ENCODE peak calls at places on chromosomes 7 and 10, in ten cellular contexts. One of them, this sample, is unnamed.

GRCh38 chr10:44801383-44802327 is 109.5 kb upstream of the TMEM72 start:
- DNase-seq in stimulated activated CD8-positive, alpha-beta memory T cell treated with anti-CD3 and anti-CD28 coated beads, Interleukin-12 subunit alpha, Interleukin-12 subunit beta, amount 100 ng/mL, for 1 hour: no peak
- DNase-seq in stimulated activated CD4-positive, alpha-beta T cell treated with anti-CD3 and anti-CD28 coated beads, Interleukin-1b, Interleukin-23, amount 100 ng/mL, for 4 hours: no peak
- DNase-seq in progenitor cell of endocrine pancreas: no peak
- DNase-seq in GM23248: peak; percentile 67
- DNase-seq in psoas muscle: peak; percentile 61
- DNase-seq in AG04450: peak; percentile 82
- DNase-seq in chondrocyte: no peak
- DNase-seq in activated CD8-positive, alpha-beta memory T cell treated with anti-CD3 and anti-CD28 coated beads for 1 hour: no peak
- DNase-seq in neural crest cell: no peak
- DNase-seq in this sample: no peak

GRCh38 chr10:133199488-133199885 is 30.5 kb upstream of the UTF1 start:
- DNase-seq in GM23248: no peak
- DNase-seq in progenitor cell of endocrine pancreas: no peak
- DNase-seq in stimulated activated CD4-positive, alpha-beta T cell treated with anti-CD3 and anti-CD28 coated beads, Interleukin-1b, Interleukin-23, amount 100 ng/mL, for 4 hours: no peak
- DNase-seq in chondrocyte: peak; percentile 65
- DNase-seq in activated CD8-positive, alpha-beta memory T cell treated with anti-CD3 and anti-CD28 coated beads for 1 hour: no peak
- DNase-seq in psoas muscle: no peak
- DNase-seq in stimulated activated CD8-positive, alpha-beta memory T cell treated with anti-CD3 and anti-CD28 coated beads, Interleukin-12 subunit alpha, Interleukin-12 subunit beta, amount 100 ng/mL, for 1 hour: no peak
- DNase-seq in AG04450: no peak
- DNase-seq in neural crest cell: no peak
- DNase-seq in this sample: no peak

GRCh38 chr7:151858456-151858855 is 18.5 kb downstream of the PRKAG2 start:
- DNase-seq in stimulated activated CD8-positive, alpha-beta memory T cell treated with anti-CD3 and anti-CD28 coated beads, Interleukin-12 subunit alpha, Interleukin-12 subunit beta, amount 100 ng/mL, for 1 hour: no peak
- DNase-seq in activated CD8-positive, alpha-beta memory T cell treated with anti-CD3 and anti-CD28 coated beads for 1 hour: no peak
- DNase-seq in progenitor cell of endocrine pancreas: no peak
- DNase-seq in chondrocyte: peak; percentile 55
- DNase-seq in GM23248: no peak
- DNase-seq in stimulated activated CD4-positive, alpha-beta T cell treated with anti-CD3 and anti-CD28 coated beads, Interleukin-1b, Interleukin-23, amount 100 ng/mL, for 4 hours: no peak
- DNase-seq in psoas muscle: no peak
- DNase-seq in neural crest cell: no peak
- DNase-seq in AG04450: no peak
- DNase-seq in this sample: no peak

GRCh38 chr10:25575343-25575742 is 358.7 kb upstream of the MYO3A start:
- DNase-seq in stimulated activated CD4-positive, alpha-beta T cell treated with anti-CD3 and anti-CD28 coated beads, Interleukin-1b, Interleukin-23, amount 100 ng/mL, for 4 hours: no peak
- DNase-seq in chondrocyte: no peak
- DNase-seq in AG04450: no peak
- DNase-seq in psoas muscle: no peak
- DNase-seq in progenitor cell of endocrine pancreas: no peak
- DNase-seq in neural crest cell: no peak
- DNase-seq in activated CD8-positive, alpha-beta memory T cell treated with anti-CD3 and anti-CD28 coated beads for 1 hour: no peak
- DNase-seq in GM23248: no peak
- DNase-seq in stimulated activated CD8-positive, alpha-beta memory T cell treated with anti-CD3 and anti-CD28 coated beads, Interleukin-12 subunit alpha, Interleukin-12 subunit beta, amount 100 ng/mL, for 1 hour: no peak
- DNase-seq in this sample: no peak

GRCh38 chr10:112379635-112380296 is 5.8 kb downstream of the ACSL5 start:
- DNase-seq in neural crest cell: no peak
- DNase-seq in progenitor cell of endocrine pancreas: no peak
- DNase-seq in psoas muscle: no peak
- DNase-seq in stimulated activated CD8-positive, alpha-beta memory T cell treated with anti-CD3 and anti-CD28 coated beads, Interleukin-12 subunit alpha, Interleukin-12 subunit beta, amount 100 ng/mL, for 1 hour: no peak
- DNase-seq in GM23248: peak; percentile 43
- DNase-seq in chondrocyte: no peak
- DNase-seq in activated CD8-positive, alpha-beta memory T cell treated with anti-CD3 and anti-CD28 coated beads for 1 hour: no peak
- DNase-seq in stimulated activated CD4-positive, alpha-beta T cell treated with anti-CD3 and anti-CD28 coated beads, Interleukin-1b, Interleukin-23, amount 100 ng/mL, for 4 hours: no peak
- DNase-seq in AG04450: no peak
- DNase-seq in this sample: no peak

GRCh38 chr10:123567984-123568745 is 98.0 kb upstream of the GPR26 start:
- DNase-seq in activated CD8-positive, alpha-beta memory T cell treated with anti-CD3 and anti-CD28 coated beads for 1 hour: no peak
- DNase-seq in GM23248: no peak
- DNase-seq in progenitor cell of endocrine pancreas: no peak
- DNase-seq in neural crest cell: no peak
- DNase-seq in stimulated activated CD8-positive, alpha-beta memory T cell treated with anti-CD3 and anti-CD28 coated beads, Interleukin-12 subunit alpha, Interleukin-12 subunit beta, amount 100 ng/mL, for 1 hour: no peak
- DNase-seq in AG04450: no peak
- DNase-seq in chondrocyte: no peak
- DNase-seq in psoas muscle: no peak
- DNase-seq in stimulated activated CD4-positive, alpha-beta T cell treated with anti-CD3 and anti-CD28 coated beads, Interleukin-1b, Interleukin-23, amount 100 ng/mL, for 4 hours: no peak
- DNase-seq in this sample: no peak

GRCh38 chr7:133196872-133197612 is 55.8 kb upstream of the EXOC4 start:
- DNase-seq in AG04450: no peak
- DNase-seq in progenitor cell of endocrine pancreas: no peak
- DNase-seq in GM23248: no peak
- DNase-seq in psoas muscle: no peak
- DNase-seq in stimulated activated CD8-positive, alpha-beta memory T cell treated with anti-CD3 and anti-CD28 coated beads, Interleukin-12 subunit alpha, Interleukin-12 subunit beta, amount 100 ng/mL, for 1 hour: no peak
- DNase-seq in stimulated activated CD4-positive, alpha-beta T cell treated with anti-CD3 and anti-CD28 coated beads, Interleukin-1b, Interleukin-23, amount 100 ng/mL, for 4 hours: no peak
- DNase-seq in neural crest cell: no peak
- DNase-seq in activated CD8-positive, alpha-beta memory T cell treated with anti-CD3 and anti-CD28 coated beads for 1 hour: no peak
- DNase-seq in chondrocyte: no peak
- DNase-seq in this sample: no peak

GRCh38 chr7:158720107-158720506 is 15.5 kb upstream of the NCAPG2 start:
- DNase-seq in neural crest cell: no peak
- DNase-seq in GM23248: no peak
- DNase-seq in progenitor cell of endocrine pancreas: no peak
- DNase-seq in stimulated activated CD4-positive, alpha-beta T cell treated with anti-CD3 and anti-CD28 coated beads, Interleukin-1b, Interleukin-23, amount 100 ng/mL, for 4 hours: no peak
- DNase-seq in activated CD8-positive, alpha-beta memory T cell treated with anti-CD3 and anti-CD28 coated beads for 1 hour: no peak
- DNase-seq in stimulated activated CD8-positive, alpha-beta memory T cell treated with anti-CD3 and anti-CD28 coated beads, Interleukin-12 subunit alpha, Interleukin-12 subunit beta, amount 100 ng/mL, for 1 hour: no peak
- DNase-seq in chondrocyte: no peak
- DNase-seq in AG04450: no peak
- DNase-seq in psoas muscle: no peak
- DNase-seq in this sample: no peak

GRCh38 chr10:35259769-35260397 is 76.4 kb upstream of the CCNY start:
- DNase-seq in chondrocyte: no peak
- DNase-seq in GM23248: peak; percentile 97
- DNase-seq in neural crest cell: no peak
- DNase-seq in progenitor cell of endocrine pancreas: no peak
- DNase-seq in activated CD8-positive, alpha-beta memory T cell treated with anti-CD3 and anti-CD28 coated beads for 1 hour: no peak
- DNase-seq in AG04450: peak; percentile 87
- DNase-seq in stimulated activated CD8-positive, alpha-beta memory T cell treated with anti-CD3 and anti-CD28 coated beads, Interleukin-12 subunit alpha, Interleukin-12 subunit beta, amount 100 ng/mL, for 1 hour: no peak
- DNase-seq in stimulated activated CD4-positive, alpha-beta T cell treated with anti-CD3 and anti-CD28 coated beads, Interleukin-1b, Interleukin-23, amount 100 ng/mL, for 4 hours: no peak
- DNase-seq in psoas muscle: no peak
- DNase-seq in this sample: no peak

GRCh38 chr10:22554481-22555182 is 159.7 kb downstream of the PIP4K2A start:
- DNase-seq in chondrocyte: no peak
- DNase-seq in stimulated activated CD8-positive, alpha-beta memory T cell treated with anti-CD3 and anti-CD28 coated beads, Interleukin-12 subunit alpha, Interleukin-12 subunit beta, amount 100 ng/mL, for 1 hour: no peak
- DNase-seq in neural crest cell: peak; percentile 25
- DNase-seq in activated CD8-positive, alpha-beta memory T cell treated with anti-CD3 and anti-CD28 coated beads for 1 hour: no peak
- DNase-seq in AG04450: peak; percentile 68
- DNase-seq in progenitor cell of endocrine pancreas: peak; percentile 31
- DNase-seq in stimulated activated CD4-positive, alpha-beta T cell treated with anti-CD3 and anti-CD28 coated beads, Interleukin-1b, Interleukin-23, amount 100 ng/mL, for 4 hours: no peak
- DNase-seq in GM23248: peak; percentile 81
- DNase-seq in psoas muscle: peak; percentile 59
- DNase-seq in this sample: no peak

GRCh38 chr10:72086466-72087391 is 1.6 kb downstream of the SPOCK2 start:
- DNase-seq in stimulated activated CD8-positive, alpha-beta memory T cell treated with anti-CD3 and anti-CD28 coated beads, Interleukin-12 subunit alpha, Interleukin-12 subunit beta, amount 100 ng/mL, for 1 hour: peak; percentile 45
- DNase-seq in activated CD8-positive, alpha-beta memory T cell treated with anti-CD3 and anti-CD28 coated beads for 1 hour: peak; percentile 54
- DNase-seq in progenitor cell of endocrine pancreas: no peak
- DNase-seq in neural crest cell: no peak
- DNase-seq in psoas muscle: peak; percentile 39
- DNase-seq in stimulated activated CD4-positive, alpha-beta T cell treated with anti-CD3 and anti-CD28 coated beads, Interleukin-1b, Interleukin-23, amount 100 ng/mL, for 4 hours: peak; percentile 53
- DNase-seq in AG04450: no peak
- DNase-seq in GM23248: peak; percentile 13
- DNase-seq in chondrocyte: no peak
- DNase-seq in this sample: no peak

GRCh38 chr7:47310020-47310419 is 271.9 kb downstream of the TNS3 start:
- DNase-seq in chondrocyte: no peak
- DNase-seq in stimulated activated CD4-positive, alpha-beta T cell treated with anti-CD3 and anti-CD28 coated beads, Interleukin-1b, Interleukin-23, amount 100 ng/mL, for 4 hours: no peak
- DNase-seq in progenitor cell of endocrine pancreas: no peak
- DNase-seq in GM23248: no peak
- DNase-seq in activated CD8-positive, alpha-beta memory T cell treated with anti-CD3 and anti-CD28 coated beads for 1 hour: no peak
- DNase-seq in psoas muscle: no peak
- DNase-seq in neural crest cell: no peak
- DNase-seq in stimulated activated CD8-positive, alpha-beta memory T cell treated with anti-CD3 and anti-CD28 coated beads, Interleukin-12 subunit alpha, Interleukin-12 subunit beta, amount 100 ng/mL, for 1 hour: no peak
- DNase-seq in AG04450: no peak
- DNase-seq in this sample: no peak

GRCh38 chr7:2926898-2927405 is 82.8 kb upstream of the GNA12 start:
- DNase-seq in AG04450: no peak
- DNase-seq in stimulated activated CD4-positive, alpha-beta T cell treated with anti-CD3 and anti-CD28 coated beads, Interleukin-1b, Interleukin-23, amount 100 ng/mL, for 4 hours: no peak
- DNase-seq in stimulated activated CD8-positive, alpha-beta memory T cell treated with anti-CD3 and anti-CD28 coated beads, Interleukin-12 subunit alpha, Interleukin-12 subunit beta, amount 100 ng/mL, for 1 hour: no peak
- DNase-seq in chondrocyte: no peak
- DNase-seq in psoas muscle: no peak
- DNase-seq in progenitor cell of endocrine pancreas: no peak
- DNase-seq in activated CD8-positive, alpha-beta memory T cell treated with anti-CD3 and anti-CD28 coated beads for 1 hour: no peak
- DNase-seq in GM23248: no peak
- DNase-seq in neural crest cell: no peak
- DNase-seq in this sample: no peak

GRCh38 chr10:24427678-24428409 is 218.9 kb downstream of the KIAA1217 start:
- DNase-seq in chondrocyte: no peak
- DNase-seq in activated CD8-positive, alpha-beta memory T cell treated with anti-CD3 and anti-CD28 coated beads for 1 hour: no peak
- DNase-seq in stimulated activated CD8-positive, alpha-beta memory T cell treated with anti-CD3 and anti-CD28 coated beads, Interleukin-12 subunit alpha, Interleukin-12 subunit beta, amount 100 ng/mL, for 1 hour: no peak
- DNase-seq in GM23248: peak; percentile 82
- DNase-seq in psoas muscle: no peak
- DNase-seq in AG04450: no peak
- DNase-seq in stimulated activated CD4-positive, alpha-beta T cell treated with anti-CD3 and anti-CD28 coated beads, Interleukin-1b, Interleukin-23, amount 100 ng/mL, for 4 hours: no peak
- DNase-seq in progenitor cell of endocrine pancreas: no peak
- DNase-seq in neural crest cell: no peak
- DNase-seq in this sample: no peak

GRCh38 chr7:1993031-1993685 is 239.6 kb downstream of the MAD1L1 start:
- DNase-seq in GM23248: no peak
- DNase-seq in stimulated activated CD8-positive, alpha-beta memory T cell treated with anti-CD3 and anti-CD28 coated beads, Interleukin-12 subunit alpha, Interleukin-12 subunit beta, amount 100 ng/mL, for 1 hour: no peak
- DNase-seq in stimulated activated CD4-positive, alpha-beta T cell treated with anti-CD3 and anti-CD28 coated beads, Interleukin-1b, Interleukin-23, amount 100 ng/mL, for 4 hours: no peak
- DNase-seq in progenitor cell of endocrine pancreas: no peak
- DNase-seq in AG04450: no peak
- DNase-seq in chondrocyte: peak; percentile 30
- DNase-seq in neural crest cell: no peak
- DNase-seq in psoas muscle: no peak
- DNase-seq in activated CD8-positive, alpha-beta memory T cell treated with anti-CD3 and anti-CD28 coated beads for 1 hour: no peak
- DNase-seq in this sample: no peak

GRCh38 chr7:90777075-90777864 is 181.1 kb downstream of the CDK14 start:
- DNase-seq in stimulated activated CD8-positive, alpha-beta memory T cell treated with anti-CD3 and anti-CD28 coated beads, Interleukin-12 subunit alpha, Interleukin-12 subunit beta, amount 100 ng/mL, for 1 hour: no peak
- DNase-seq in AG04450: no peak
- DNase-seq in chondrocyte: no peak
- DNase-seq in activated CD8-positive, alpha-beta memory T cell treated with anti-CD3 and anti-CD28 coated beads for 1 hour: no peak
- DNase-seq in GM23248: no peak
- DNase-seq in progenitor cell of endocrine pancreas: no peak
- DNase-seq in stimulated activated CD4-positive, alpha-beta T cell treated with anti-CD3 and anti-CD28 coated beads, Interleukin-1b, Interleukin-23, amount 100 ng/mL, for 4 hours: no peak
- DNase-seq in neural crest cell: no peak
- DNase-seq in psoas muscle: no peak
- DNase-seq in this sample: no peak

GRCh38 chr7:151925446-151926335 is 30.6 kb upstream of the GALNTL5 start:
- DNase-seq in chondrocyte: no peak
- DNase-seq in stimulated activated CD4-positive, alpha-beta T cell treated with anti-CD3 and anti-CD28 coated beads, Interleukin-1b, Interleukin-23, amount 100 ng/mL, for 4 hours: no peak
- DNase-seq in AG04450: no peak
- DNase-seq in progenitor cell of endocrine pancreas: no peak
- DNase-seq in psoas muscle: peak; percentile 64
- DNase-seq in GM23248: peak; percentile 24
- DNase-seq in activated CD8-positive, alpha-beta memory T cell treated with anti-CD3 and anti-CD28 coated beads for 1 hour: no peak
- DNase-seq in neural crest cell: no peak
- DNase-seq in stimulated activated CD8-positive, alpha-beta memory T cell treated with anti-CD3 and anti-CD28 coated beads, Interleukin-12 subunit alpha, Interleukin-12 subunit beta, amount 100 ng/mL, for 1 hour: no peak
- DNase-seq in this sample: no peak

GRCh38 chr10:12656518-12657142 is 307.3 kb downstream of the CAMK1D start:
- DNase-seq in stimulated activated CD8-positive, alpha-beta memory T cell treated with anti-CD3 and anti-CD28 coated beads, Interleukin-12 subunit alpha, Interleukin-12 subunit beta, amount 100 ng/mL, for 1 hour: no peak
- DNase-seq in psoas muscle: no peak
- DNase-seq in activated CD8-positive, alpha-beta memory T cell treated with anti-CD3 and anti-CD28 coated beads for 1 hour: no peak
- DNase-seq in neural crest cell: no peak
- DNase-seq in progenitor cell of endocrine pancreas: no peak
- DNase-seq in AG04450: peak; percentile 11
- DNase-seq in GM23248: peak; percentile 69
- DNase-seq in stimulated activated CD4-positive, alpha-beta T cell treated with anti-CD3 and anti-CD28 coated beads, Interleukin-1b, Interleukin-23, amount 100 ng/mL, for 4 hours: no peak
- DNase-seq in chondrocyte: no peak
- DNase-seq in this sample: no peak

GRCh38 chr10:33109788-33110469 is 151.9 kb upstream of the ITGB1 start:
- DNase-seq in GM23248: no peak
- DNase-seq in progenitor cell of endocrine pancreas: no peak
- DNase-seq in stimulated activated CD4-positive, alpha-beta T cell treated with anti-CD3 and anti-CD28 coated beads, Interleukin-1b, Interleukin-23, amount 100 ng/mL, for 4 hours: no peak
- DNase-seq in activated CD8-positive, alpha-beta memory T cell treated with anti-CD3 and anti-CD28 coated beads for 1 hour: no peak
- DNase-seq in stimulated activated CD8-positive, alpha-beta memory T cell treated with anti-CD3 and anti-CD28 coated beads, Interleukin-12 subunit alpha, Interleukin-12 subunit beta, amount 100 ng/mL, for 1 hour: no peak
- DNase-seq in neural crest cell: no peak
- DNase-seq in psoas muscle: no peak
- DNase-seq in chondrocyte: no peak
- DNase-seq in AG04450: no peak
- DNase-seq in this sample: no peak

GRCh38 chr7:135320277-135320676 is 86.6 kb downstream of the STRA8 start:
- DNase-seq in chondrocyte: no peak
- DNase-seq in stimulated activated CD8-positive, alpha-beta memory T cell treated with anti-CD3 and anti-CD28 coated beads, Interleukin-12 subunit alpha, Interleukin-12 subunit beta, amount 100 ng/mL, for 1 hour: no peak
- DNase-seq in GM23248: peak; percentile 33
- DNase-seq in activated CD8-positive, alpha-beta memory T cell treated with anti-CD3 and anti-CD28 coated beads for 1 hour: no peak
- DNase-seq in AG04450: peak; percentile 58
- DNase-seq in stimulated activated CD4-positive, alpha-beta T cell treated with anti-CD3 and anti-CD28 coated beads, Interleukin-1b, Interleukin-23, amount 100 ng/mL, for 4 hours: no peak
- DNase-seq in psoas muscle: peak; percentile 79
- DNase-seq in neural crest cell: no peak
- DNase-seq in progenitor cell of endocrine pancreas: no peak
- DNase-seq in this sample: no peak

GRCh38 chr10:30893208-30893607 is 138.5 kb downstream of the ZNF438 start:
- DNase-seq in GM23248: peak; percentile 21
- DNase-seq in activated CD8-positive, alpha-beta memory T cell treated with anti-CD3 and anti-CD28 coated beads for 1 hour: no peak
- DNase-seq in psoas muscle: no peak
- DNase-seq in neural crest cell: no peak
- DNase-seq in chondrocyte: no peak
- DNase-seq in progenitor cell of endocrine pancreas: no peak
- DNase-seq in stimulated activated CD4-positive, alpha-beta T cell treated with anti-CD3 and anti-CD28 coated beads, Interleukin-1b, Interleukin-23, amount 100 ng/mL, for 4 hours: no peak
- DNase-seq in AG04450: no peak
- DNase-seq in stimulated activated CD8-positive, alpha-beta memory T cell treated with anti-CD3 and anti-CD28 coated beads, Interleukin-12 subunit alpha, Interleukin-12 subunit beta, amount 100 ng/mL, for 1 hour: no peak
- DNase-seq in this sample: no peak

GRCh38 chr7:33423646-33424020 is 294.3 kb downstream of the BBS9 start:
- DNase-seq in chondrocyte: no peak
- DNase-seq in progenitor cell of endocrine pancreas: no peak
- DNase-seq in stimulated activated CD8-positive, alpha-beta memory T cell treated with anti-CD3 and anti-CD28 coated beads, Interleukin-12 subunit alpha, Interleukin-12 subunit beta, amount 100 ng/mL, for 1 hour: no peak
- DNase-seq in GM23248: no peak
- DNase-seq in neural crest cell: no peak
- DNase-seq in psoas muscle: no peak
- DNase-seq in AG04450: no peak
- DNase-seq in activated CD8-positive, alpha-beta memory T cell treated with anti-CD3 and anti-CD28 coated beads for 1 hour: no peak
- DNase-seq in stimulated activated CD4-positive, alpha-beta T cell treated with anti-CD3 and anti-CD28 coated beads, Interleukin-1b, Interleukin-23, amount 100 ng/mL, for 4 hours: no peak
- DNase-seq in this sample: no peak

GRCh38 chr10:106479619-106480018 is 684.9 kb downstream of the SORCS1 start:
- DNase-seq in progenitor cell of endocrine pancreas: no peak
- DNase-seq in AG04450: no peak
- DNase-seq in GM23248: no peak
- DNase-seq in neural crest cell: no peak
- DNase-seq in psoas muscle: no peak
- DNase-seq in stimulated activated CD8-positive, alpha-beta memory T cell treated with anti-CD3 and anti-CD28 coated beads, Interleukin-12 subunit alpha, Interleukin-12 subunit beta, amount 100 ng/mL, for 1 hour: no peak
- DNase-seq in activated CD8-positive, alpha-beta memory T cell treated with anti-CD3 and anti-CD28 coated beads for 1 hour: no peak
- DNase-seq in chondrocyte: no peak
- DNase-seq in stimulated activated CD4-positive, alpha-beta T cell treated with anti-CD3 and anti-CD28 coated beads, Interleukin-1b, Interleukin-23, amount 100 ng/mL, for 4 hours: no peak
- DNase-seq in this sample: no peak

GRCh38 chr10:119251315-119251708 is 43.9 kb downstream of the GRK5 start:
- DNase-seq in chondrocyte: no peak
- DNase-seq in activated CD8-positive, alpha-beta memory T cell treated with anti-CD3 and anti-CD28 coated beads for 1 hour: no peak
- DNase-seq in stimulated activated CD4-positive, alpha-beta T cell treated with anti-CD3 and anti-CD28 coated beads, Interleukin-1b, Interleukin-23, amount 100 ng/mL, for 4 hours: no peak
- DNase-seq in progenitor cell of endocrine pancreas: no peak
- DNase-seq in psoas muscle: no peak
- DNase-seq in neural crest cell: no peak
- DNase-seq in stimulated activated CD8-positive, alpha-beta memory T cell treated with anti-CD3 and anti-CD28 coated beads, Interleukin-12 subunit alpha, Interleukin-12 subunit beta, amount 100 ng/mL, for 1 hour: no peak
- DNase-seq in GM23248: peak; percentile 93
- DNase-seq in AG04450: no peak
- DNase-seq in this sample: no peak

GRCh38 chr10:77946084-77946483 is 19.5 kb upstream of the DLG5 start:
- DNase-seq in psoas muscle: no peak
- DNase-seq in AG04450: no peak
- DNase-seq in stimulated activated CD4-positive, alpha-beta T cell treated with anti-CD3 and anti-CD28 coated beads, Interleukin-1b, Interleukin-23, amount 100 ng/mL, for 4 hours: no peak
- DNase-seq in stimulated activated CD8-positive, alpha-beta memory T cell treated with anti-CD3 and anti-CD28 coated beads, Interleukin-12 subunit alpha, Interleukin-12 subunit beta, amount 100 ng/mL, for 1 hour: no peak
- DNase-seq in activated CD8-positive, alpha-beta memory T cell treated with anti-CD3 and anti-CD28 coated beads for 1 hour: no peak
- DNase-seq in GM23248: no peak
- DNase-seq in neural crest cell: no peak
- DNase-seq in chondrocyte: no peak
- DNase-seq in progenitor cell of endocrine pancreas: no peak
- DNase-seq in this sample: no peak

GRCh38 chr7:85890244-85890811 is 703.5 kb upstream of the SEMA3D start:
- DNase-seq in neural crest cell: no peak
- DNase-seq in GM23248: peak; percentile 69
- DNase-seq in stimulated activated CD8-positive, alpha-beta memory T cell treated with anti-CD3 and anti-CD28 coated beads, Interleukin-12 subunit alpha, Interleukin-12 subunit beta, amount 100 ng/mL, for 1 hour: no peak
- DNase-seq in progenitor cell of endocrine pancreas: no peak
- DNase-seq in AG04450: no peak
- DNase-seq in activated CD8-positive, alpha-beta memory T cell treated with anti-CD3 and anti-CD28 coated beads for 1 hour: no peak
- DNase-seq in psoas muscle: no peak
- DNase-seq in stimulated activated CD4-positive, alpha-beta T cell treated with anti-CD3 and anti-CD28 coated beads, Interleukin-1b, Interleukin-23, amount 100 ng/mL, for 4 hours: no peak
- DNase-seq in chondrocyte: no peak
- DNase-seq in this sample: no peak

GRCh38 chr7:70153946-70154345 is 555.7 kb downstream of the AUTS2 start:
- DNase-seq in psoas muscle: no peak
- DNase-seq in neural crest cell: no peak
- DNase-seq in stimulated activated CD8-positive, alpha-beta memory T cell treated with anti-CD3 and anti-CD28 coated beads, Interleukin-12 subunit alpha, Interleukin-12 subunit beta, amount 100 ng/mL, for 1 hour: no peak
- DNase-seq in progenitor cell of endocrine pancreas: no peak
- DNase-seq in GM23248: no peak
- DNase-seq in stimulated activated CD4-positive, alpha-beta T cell treated with anti-CD3 and anti-CD28 coated beads, Interleukin-1b, Interleukin-23, amount 100 ng/mL, for 4 hours: no peak
- DNase-seq in activated CD8-positive, alpha-beta memory T cell treated with anti-CD3 and anti-CD28 coated beads for 1 hour: no peak
- DNase-seq in chondrocyte: no peak
- DNase-seq in AG04450: no peak
- DNase-seq in this sample: no peak

GRCh38 chr10:24974978-24975377 is 22.6 kb upstream of the PRTFDC1 start:
- DNase-seq in chondrocyte: no peak
- DNase-seq in GM23248: peak; percentile 90
- DNase-seq in neural crest cell: no peak
- DNase-seq in AG04450: no peak
- DNase-seq in progenitor cell of endocrine pancreas: no peak
- DNase-seq in activated CD8-positive, alpha-beta memory T cell treated with anti-CD3 and anti-CD28 coated beads for 1 hour: no peak
- DNase-seq in psoas muscle: peak; percentile 42
- DNase-seq in stimulated activated CD8-positive, alpha-beta memory T cell treated with anti-CD3 and anti-CD28 coated beads, Interleukin-12 subunit alpha, Interleukin-12 subunit beta, amount 100 ng/mL, for 1 hour: no peak
- DNase-seq in stimulated activated CD4-positive, alpha-beta T cell treated with anti-CD3 and anti-CD28 coated beads, Interleukin-1b, Interleukin-23, amount 100 ng/mL, for 4 hours: no peak
- DNase-seq in this sample: no peak

This sample was measured in vagina.